ENCODE peak calls at places on chromosomes 4 and X, in nine cellular contexts. U is brain microvascular endothelial cell, G is right atrium auricular region, V is right lobe of liver, T is uterus, W is upper lobe of left lung, E is left ventricle myocardium inferior, N is endothelial cell of umbilical vein, O is keratinocyte. M is an unnamed sample. For H3K36me3, the result is how much of the 10 kb centered on the place peaks cover.

GRCh38 chr4:7608043-7608442 is 173.3 kb upstream of the PSAPL1 start:
- DNase-seq in U (no peak), G (no peak), V (no peak), T (no peak), W (no peak), E (no peak), N (no peak), O (no peak), M (no peak)

GRCh38 chrX:22397566-22397965 is 124.9 kb downstream of the CBLL2 start:
- DNase-seq in U (no peak), G (no peak), V (no peak), T (no peak), W (no peak), E (no peak), N (no peak), O (no peak), M (no peak)

GRCh38 chr4:24686866-24687672 is 102.7 kb upstream of the DHX15 start:
- DNase-seq in U (peak), G (no peak), V (no peak), T (no peak), W (no peak), E (peak), N (peak), O (no peak), M (no peak)

GRCh38 chr4:169050308-169050707 is 40.3 kb upstream of the CBR4 start:
- DNase-seq in U (no peak), G (peak), V (no peak), T (no peak), W (no peak), E (peak), N (peak), O (no peak), M (no peak)

GRCh38 chr4:111689731-111690130 is 455.5 kb upstream of the FAM241A start:
- DNase-seq in U (no peak), G (no peak), V (no peak), T (no peak), W (no peak), E (no peak), N (no peak), O (no peak), M (peak)

GRCh38 chr4:175070444-175070843 is 152.3 kb downstream of the ADAM29 start:
- DNase-seq in U (no peak), G (no peak), V (no peak), T (no peak), W (no peak), E (no peak), N (no peak), O (no peak), M (no peak)

GRCh38 chr4:52600275-52600674 is 58.8 kb downstream of the USP46 start:
- DNase-seq in U (no peak), G (no peak), V (no peak), T (no peak), W (no peak), E (peak), N (no peak), O (no peak), M (no peak)

GRCh38 chr4:75634281-75634680 is 4.0 kb upstream of the CDKL2 start:
- DNase-seq in U (no peak), G (no peak), V (no peak), T (no peak), W (no peak), E (no peak), N (no peak), O (no peak), M (no peak)

GRCh38 chr4:23614284-23614892 is 275.5 kb downstream of the PPARGC1A start:
- DNase-seq in U (no peak), G (no peak), V (no peak), T (no peak), W (no peak), E (no peak), N (no peak), O (no peak), M (no peak)

GRCh38 chrX:151981129-151981528 is 6.7 kb upstream of the GABRE start:
- DNase-seq in U (no peak), G (no peak), V (no peak), T (no peak), W (no peak), E (no peak), N (no peak), O (peak), M (no peak)

GRCh38 chrX:84453351-84454246 is 48.7 kb downstream of the HDX start:
- DNase-seq in U (no peak), G (no peak), V (peak), T (no peak), W (no peak), E (peak), N (no peak), O (no peak), M (no peak)

GRCh38 chrX:135931644-135932487 is 38.4 kb downstream of the SAGE1 start:
- DNase-seq in U (peak), G (no peak), V (peak), T (peak), W (peak), E (peak), N (peak), O (peak), M (no peak)

GRCh38 chrX:10859353-10859752 is 239.0 kb upstream of the MID1 start:
- DNase-seq in U (no peak), G (no peak), V (no peak), T (no peak), W (no peak), E (no peak), N (no peak), O (no peak), M (no peak)

GRCh38 chrX:51507551-51507950 is 11.2 kb upstream of the NUDT11 start:
- DNase-seq in U (no peak), G (no peak), V (no peak), T (no peak), W (no peak), E (no peak), N (no peak), O (no peak), M (no peak)

GRCh38 chrX:69028761-69029120 is 136.5 kb downstream of the PJA1 start:
- DNase-seq in U (no peak), G (no peak), V (no peak), T (no peak), W (no peak), E (no peak), N (no peak), O (no peak), M (no peak)

GRCh38 chrX:137171626-137172025 is 137.8 kb upstream of the GPR101 start:
- DNase-seq in U (no peak), G (no peak), V (no peak), T (no peak), W (no peak), E (no peak), N (no peak), O (no peak), M (no peak)

GRCh38 chr4:165604181-165604580 is 225.4 kb downstream of the CPE start:
- DNase-seq in U (no peak), G (no peak), V (no peak), T (no peak), W (no peak), E (no peak), N (no peak), O (no peak), M (no peak)

GRCh38 chrX:140439455-140439854 is 65.4 kb downstream of the SOX3 start:
- DNase-seq in U (no peak), G (no peak), V (no peak), T (no peak), W (peak), E (no peak), N (no peak), O (no peak), M (no peak)

GRCh38 chrX:74535211-74535621 is 79.2 kb downstream of the RLIM start:
- DNase-seq in U (peak), G (no peak), V (no peak), T (no peak), W (no peak), E (no peak), N (no peak), O (no peak), M (peak)

GRCh38 chr4:85368240-85368639 is 106.7 kb upstream of the ARHGAP24 start:
- DNase-seq in U (no peak), G (no peak), V (no peak), T (no peak), W (no peak), E (no peak), N (no peak), O (no peak), M (no peak)

GRCh38 chr4:85358831-85359230 is 116.1 kb upstream of the ARHGAP24 start:
- DNase-seq in U (no peak), G (no peak), V (no peak), T (no peak), W (no peak), E (no peak), N (no peak), O (no peak), M (no peak)

GRCh38 chr4:85367815-85368214 is 107.1 kb upstream of the ARHGAP24 start:
- DNase-seq in U (no peak), G (no peak), V (no peak), T (no peak), W (no peak), E (no peak), N (no peak), O (no peak), M (no peak)

DNA sequence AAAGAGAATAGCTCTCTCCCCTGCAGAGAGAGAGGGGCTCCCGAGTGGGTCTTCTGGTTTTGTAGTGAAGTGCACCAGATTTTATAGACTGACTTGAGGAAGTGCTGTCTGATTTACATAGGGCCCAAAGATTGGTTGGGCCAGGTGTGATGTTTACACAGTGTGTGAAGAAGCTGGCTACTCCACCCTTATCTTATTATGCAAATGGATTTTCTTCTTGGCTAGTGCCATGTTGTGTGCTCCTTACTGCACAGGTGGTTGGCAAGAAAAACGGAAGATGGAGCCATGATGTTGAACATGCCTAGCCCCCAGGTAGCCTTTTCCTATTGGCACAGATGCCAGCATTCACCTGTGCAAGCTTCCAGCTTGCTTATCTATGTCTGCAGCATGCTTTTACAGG is 112.4 kb upstream of the ARHGAP24 start:
- DNase-seq in U (no peak), G (no peak), V (no peak), T (no peak), W (no peak), E (no peak), N (no peak), O (no peak), M (no peak)
- H3K4me3 ChIP-seq in U (no peak), G (no peak), V (no peak), T (no peak), W (no peak), E (no peak), N (no peak), O (no peak), M (no peak)

GRCh38 chr4:892780-893179 is 39.3 kb downstream of the GAK start:
- DNase-seq in U (no peak), G (no peak), V (no peak), T (no peak), W (peak), E (no peak), N (no peak), O (no peak), M (no peak)

GRCh38 chr4:893995-894705 is 38.0 kb downstream of the GAK start:
- DNase-seq in U (no peak), G (no peak), V (no peak), T (no peak), W (peak), E (no peak), N (no peak), O (no peak), M (no peak)

GRCh38 chr4:891747-892146 is 40.4 kb downstream of the GAK start:
- DNase-seq in U (no peak), G (no peak), V (no peak), T (no peak), W (no peak), E (no peak), N (no peak), O (no peak), M (no peak)

GRCh38 chr4:895596-895995 is 36.5 kb downstream of the GAK start:
- DNase-seq in U (no peak), G (no peak), V (no peak), T (no peak), W (no peak), E (no peak), N (no peak), O (no peak), M (no peak)

GRCh38 chr4:893276-893994 is 38.7 kb downstream of the GAK start:
- DNase-seq in U (no peak), G (no peak), V (no peak), T (no peak), W (peak), E (no peak), N (no peak), O (no peak), M (no peak)
- H3K36me3 ChIP-seq in U (under half), G (half or more), V (under half), T (under half), W (half or more), E (half or more), N (under half), O (half or more), M (under half)

DNA sequence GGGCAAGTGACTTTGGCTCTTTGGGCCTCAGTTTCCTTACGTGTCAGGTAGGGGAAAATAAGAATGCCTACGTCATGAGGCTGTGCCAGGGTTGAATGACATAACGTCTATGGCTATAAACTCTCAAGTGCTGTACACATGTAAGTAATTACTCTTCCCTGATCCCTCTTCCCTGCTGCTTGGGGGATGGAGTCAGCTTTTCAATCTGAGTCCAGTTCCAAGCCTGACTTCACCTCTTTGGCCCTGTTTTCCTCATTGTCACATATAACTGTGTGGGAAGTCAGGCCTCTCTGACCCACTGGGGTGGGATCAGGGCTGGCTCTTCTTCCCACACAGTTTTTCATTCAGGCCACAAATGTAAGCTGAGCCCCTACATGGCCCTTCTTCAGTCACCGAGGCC is 11.4 kb upstream of the CITED1 start:
- DNase-seq in U (no peak), G (no peak), V (no peak), T (no peak), W (no peak), E (no peak), N (no peak), O (no peak), M (no peak)
- TF ChIP-seq CTCF in U (no peak), G (no peak), V (no peak), T (no peak), W (no peak), E (no peak), N (no peak), O (no peak), M (no peak)

GRCh38 chr4:74367656-74368055 is 2.7 kb downstream of the EREG start:
- DNase-seq in U (no peak), G (no peak), V (no peak), T (no peak), W (no peak), E (no peak), N (no peak), O (no peak), M (no peak)

GRCh38 chr4:74369860-74370259 is 4.9 kb downstream of the EREG start:
- DNase-seq in U (no peak), G (no peak), V (no peak), T (no peak), W (no peak), E (no peak), N (no peak), O (no peak), M (no peak)

GRCh38 chr4:74364649-74365491 is at the start of gene EREG:
- DNase-seq in U (peak), G (no peak), V (peak), T (peak), W (peak), E (no peak), N (peak), O (no peak), M (peak)

GRCh38 chr4:74365761-74366160 is 816 bp downstream of the EREG start:
- DNase-seq in U (no peak), G (no peak), V (no peak), T (no peak), W (peak), E (no peak), N (peak), O (no peak), M (no peak)

GRCh38 chr4:74366367-74366891 is 1.5 kb downstream of the EREG start:
- DNase-seq in U (no peak), G (no peak), V (no peak), T (no peak), W (no peak), E (no peak), N (no peak), O (no peak), M (no peak)
- H3K4me3 ChIP-seq in U (peak), G (no peak), V (no peak), T (no peak), W (peak), E (no peak), N (no peak), O (peak), M (peak)

GRCh38 chrX:16136080-16136479 is 12.7 kb downstream of the GRPR start:
- DNase-seq in U (no peak), G (no peak), V (no peak), T (no peak), W (no peak), E (no peak), N (no peak), O (no peak), M (no peak)

GRCh38 chrX:16125520-16126149 is 2.3 kb downstream of the GRPR start:
- DNase-seq in U (no peak), G (no peak), V (no peak), T (no peak), W (no peak), E (no peak), N (no peak), O (no peak), M (no peak)

GRCh38 chrX:16130707-16131106 is 7.3 kb downstream of the GRPR start:
- DNase-seq in U (no peak), G (no peak), V (no peak), T (no peak), W (no peak), E (no peak), N (no peak), O (no peak), M (no peak)
- H3K36me3 ChIP-seq in U (under half), G (under half), V (under half), T (under half), W (under half), E (under half), N (under half), O (under half), M (under half)

DNA sequence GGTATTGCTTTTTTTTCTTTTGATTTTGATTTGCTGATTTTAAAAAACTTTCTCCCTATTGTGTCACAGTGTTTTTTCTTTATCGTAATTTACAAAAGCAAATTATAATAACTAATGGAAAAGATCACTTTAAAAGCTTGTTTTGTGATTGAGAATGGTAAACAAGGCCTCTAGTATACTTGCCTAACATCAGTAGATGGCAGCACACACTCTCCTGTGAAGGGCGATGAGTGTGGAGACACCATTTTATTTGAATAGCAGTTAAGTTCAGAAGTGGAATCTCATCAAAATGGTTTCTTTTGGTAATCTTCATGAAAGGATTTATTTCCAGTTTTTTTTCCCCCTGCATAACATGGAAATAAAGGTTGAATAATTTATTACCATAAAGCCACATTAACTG is 72.3 kb downstream of the PAK3 start:
- DNase-seq in U (no peak), G (no peak), V (no peak), T (no peak), W (no peak), E (no peak), N (no peak), O (no peak), M (no peak)
- TF ChIP-seq CTCF in U (peak), G (no peak), V (peak), T (no peak), W (no peak), E (peak), N (no peak), O (peak), M (no peak)

GRCh38 chr4:56051710-56052075 is 102.9 kb downstream of the CEP135 start:
- DNase-seq in U (no peak), G (no peak), V (no peak), T (no peak), W (no peak), E (no peak), N (no peak), O (no peak), M (no peak)

GRCh38 chr4:56051049-56051709 is 102.4 kb downstream of the CEP135 start:
- DNase-seq in U (no peak), G (no peak), V (no peak), T (no peak), W (no peak), E (no peak), N (no peak), O (no peak), M (no peak)

GRCh38 chr4:56050584-56050983 is 101.8 kb downstream of the CEP135 start:
- DNase-seq in U (no peak), G (no peak), V (no peak), T (no peak), W (no peak), E (no peak), N (no peak), O (no peak), M (no peak)

GRCh38 chr4:56049428-56050212 is 100.9 kb downstream of the CEP135 start:
- DNase-seq in U (peak), G (no peak), V (peak), T (no peak), W (peak), E (no peak), N (peak), O (no peak), M (no peak)

DNA sequence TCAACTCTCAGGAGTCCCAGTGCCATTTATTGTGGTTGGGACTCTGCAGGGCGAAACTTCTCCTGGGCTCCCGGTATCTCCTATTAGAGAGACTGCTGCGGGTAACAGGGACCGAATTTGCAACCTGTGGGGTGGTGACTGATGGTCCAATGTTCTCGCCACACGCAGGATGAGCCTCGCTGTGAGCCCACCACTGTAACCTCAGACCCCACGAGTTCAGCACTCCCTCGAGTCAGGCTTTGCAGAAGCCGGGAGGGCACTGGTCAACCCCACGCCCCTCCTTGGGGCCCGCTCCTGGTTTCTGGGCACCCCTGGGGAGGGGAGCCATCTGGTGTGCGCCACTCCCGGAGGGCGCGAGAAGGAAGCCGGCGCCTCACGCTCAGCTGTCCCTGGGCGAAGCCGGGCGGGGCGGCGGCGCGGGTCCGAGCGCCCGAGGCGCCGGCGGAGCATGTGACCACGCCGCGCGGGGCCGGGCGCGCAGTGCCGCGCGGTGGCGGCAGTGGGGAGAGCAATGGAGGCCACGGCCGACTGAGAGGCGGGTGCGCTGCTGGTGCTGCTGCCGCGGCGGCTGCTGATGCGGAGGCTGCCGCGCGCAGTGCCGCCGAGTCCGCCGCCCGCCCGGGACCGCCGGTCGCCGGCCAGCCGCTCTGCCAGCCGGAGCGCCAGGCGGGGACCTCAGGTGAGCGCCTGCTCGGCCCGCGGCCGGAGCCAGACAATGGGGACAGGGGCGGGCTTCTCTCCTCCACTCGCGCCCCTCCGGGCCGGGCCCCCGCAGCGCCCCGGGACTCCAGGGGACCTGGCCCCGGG is 100.1 kb downstream of the CEP135 start:
- DNase-seq in U (peak), G (no peak), V (peak), T (peak), W (peak), E (peak), N (peak), O (no peak), M (no peak)
- H3K4me3 ChIP-seq in U (peak), G (peak), V (peak), T (peak), W (peak), E (peak), N (peak), O (peak), M (peak)

GRCh38 chr4:102601586-102602227 is 100.5 kb downstream of the NFKB1 start:
- DNase-seq in U (no peak), G (no peak), V (no peak), T (no peak), W (peak), E (no peak), N (no peak), O (no peak), M (no peak)
- H3K36me3 ChIP-seq in U (under half), G (under half), V (half or more), T (under half), W (under half), E (half or more), N (under half), O (under half), M (under half)